ENCODE peak calls at places on chromosomes 13 and 19, in four cellular contexts. M is T-helper 17 cell; O is upper lobe of right lung; I is effector memory CD8-positive, alpha-beta T cell. H is an unnamed sample.
A peak's percentile ranks its signal among the peaks of the same experiment; 100 is the strongest.

GRCh38 chr19:35986664-35987570 is 8.1 kb upstream of the SDHAF1 start:
- ATAC-seq in M (peak; percentile 61), O (peak; percentile 69), I (peak; percentile 54), H (no peak)

GRCh38 chr13:71831716-71832115 is 35.3 kb downstream of the DACH1 start:
- ATAC-seq in M (no peak), O (no peak), I (no peak), H (no peak)

GRCh38 chr19:2324220-2324948 is 4.0 kb downstream of the LSM7 start:
- ATAC-seq in O (no peak), M (no peak), I (no peak), H (no peak)

GRCh38 chr13:111198979-111199378 is 83.9 kb downstream of the ARHGEF7 start:
- ATAC-seq in I (no peak), M (no peak), O (no peak), H (no peak)

GRCh38 chr13:46668302-46668720 is 115.3 kb downstream of the LRCH1 start:
- ATAC-seq in M (peak; percentile 29), I (peak; percentile 34), O (peak; percentile 59), H (no peak)

GRCh38 chr19:39070888-39071287 is 13.3 kb upstream of the ACP7 start:
- ATAC-seq in I (no peak), M (no peak), O (peak; percentile 9), H (no peak)

GRCh38 chr13:21812192-21812626 is 141.3 kb downstream of the FGF9 start:
- ATAC-seq in O (no peak), M (no peak), I (no peak), H (no peak)

GRCh38 chr19:35168261-35168660 is 13.7 kb downstream of the FXYD5 start:
- ATAC-seq in M (no peak), O (no peak), I (no peak), H (peak; percentile 55)

GRCh38 chr19:47353307-47353712 is 4.2 kb downstream of the DHX34 start:
- ATAC-seq in I (no peak), M (no peak), O (no peak), H (no peak)

GRCh38 chr13:81568824-81569223 is 1227.9 kb upstream of the SPRY2 start:
- ATAC-seq in I (no peak), O (no peak), M (no peak), H (no peak)

GRCh38 chr19:53571339-53571738 is 33.4 kb downstream of the ZNF331 start:
- ATAC-seq in I (no peak), M (no peak), O (no peak), H (no peak)

H was measured in esophagus mucosa.